ENCODE peak calls at places on chromosomes 7 and 10, in six cellular contexts. One of them, this sample, is unnamed.

GRCh38 chr7:153193144-153193595 is 433.6 kb downstream of the ACTR3B start:
- DNase-seq in HFF-Myc: no peak
- DNase-seq in AG10803: no peak
- DNase-seq in heart left ventricle: no peak
- DNase-seq in pancreas: peak
- DNase-seq in A549: peak
- DNase-seq in this sample: peak

GRCh38 chr10:5078781-5079180 is 15.4 kb upstream of the AKR1C3 start:
- DNase-seq in AG10803: no peak
- DNase-seq in heart left ventricle: no peak
- DNase-seq in pancreas: no peak
- DNase-seq in HFF-Myc: no peak
- DNase-seq in A549: peak
- DNase-seq in this sample: no peak

GRCh38 chr10:95336702-95337101 is 45.9 kb upstream of the PDLIM1 start:
- DNase-seq in pancreas: no peak
- DNase-seq in AG10803: no peak
- DNase-seq in A549: no peak
- DNase-seq in heart left ventricle: no peak
- DNase-seq in HFF-Myc: no peak
- DNase-seq in this sample: no peak

GRCh38 chr7:23012797-23013714 is 874 bp downstream of the HYCC1 start:
- DNase-seq in A549: no peak
- DNase-seq in AG10803: peak
- DNase-seq in pancreas: peak
- DNase-seq in heart left ventricle: peak
- DNase-seq in HFF-Myc: no peak
- DNase-seq in this sample: peak

GRCh38 chr10:93248583-93249227 is 175.0 kb downstream of the CYP26A1 start:
- DNase-seq in heart left ventricle: no peak
- DNase-seq in A549: no peak
- DNase-seq in HFF-Myc: no peak
- DNase-seq in pancreas: no peak
- DNase-seq in AG10803: no peak
- DNase-seq in this sample: no peak

GRCh38 chr10:108392286-108392685 is 1227.8 kb upstream of the SORCS1 start:
- DNase-seq in HFF-Myc: no peak
- DNase-seq in heart left ventricle: no peak
- DNase-seq in AG10803: peak
- DNase-seq in A549: no peak
- DNase-seq in pancreas: no peak
- DNase-seq in this sample: no peak

GRCh38 chr7:36606442-36607205 is 117.7 kb downstream of the AOAH start:
- DNase-seq in pancreas: no peak
- DNase-seq in AG10803: no peak
- DNase-seq in heart left ventricle: no peak
- DNase-seq in HFF-Myc: no peak
- DNase-seq in A549: no peak
- DNase-seq in this sample: no peak

GRCh38 chr7:140674899-140675701 is 2.4 kb downstream of the ADCK2 start:
- DNase-seq in A549: peak
- DNase-seq in AG10803: peak
- DNase-seq in HFF-Myc: peak
- DNase-seq in pancreas: no peak
- DNase-seq in heart left ventricle: no peak
- DNase-seq in this sample: no peak

GRCh38 chr10:29955308-29955935 is 104.0 kb downstream of the JCAD start:
- DNase-seq in heart left ventricle: no peak
- DNase-seq in HFF-Myc: no peak
- DNase-seq in pancreas: no peak
- DNase-seq in AG10803: peak
- DNase-seq in A549: peak
- DNase-seq in this sample: no peak

GRCh38 chr10:79492256-79492655 is 20.1 kb upstream of the EIF5AL1 start:
- DNase-seq in AG10803: no peak
- DNase-seq in heart left ventricle: no peak
- DNase-seq in A549: no peak
- DNase-seq in HFF-Myc: no peak
- DNase-seq in pancreas: no peak
- DNase-seq in this sample: no peak

GRCh38 chr10:85492684-85493083 is 873.9 kb downstream of the GRID1 start:
- DNase-seq in A549: no peak
- DNase-seq in AG10803: no peak
- DNase-seq in heart left ventricle: no peak
- DNase-seq in pancreas: no peak
- DNase-seq in HFF-Myc: no peak
- DNase-seq in this sample: no peak

GRCh38 chr7:46542076-46542475 is 621.0 kb upstream of the IGFBP3 start:
- DNase-seq in AG10803: no peak
- DNase-seq in pancreas: no peak
- DNase-seq in HFF-Myc: no peak
- DNase-seq in A549: no peak
- DNase-seq in heart left ventricle: no peak
- DNase-seq in this sample: no peak

GRCh38 chr10:119426699-119427098 is 115.8 kb downstream of the RGS10 start:
- DNase-seq in HFF-Myc: no peak
- DNase-seq in pancreas: no peak
- DNase-seq in AG10803: no peak
- DNase-seq in A549: no peak
- DNase-seq in heart left ventricle: no peak
- DNase-seq in this sample: no peak

GRCh38 chr7:96017877-96018276 is 245.5 kb downstream of the DYNC1I1 start:
- DNase-seq in heart left ventricle: no peak
- DNase-seq in AG10803: no peak
- DNase-seq in A549: no peak
- DNase-seq in HFF-Myc: no peak
- DNase-seq in pancreas: peak
- DNase-seq in this sample: no peak

GRCh38 chr10:132523561-132524442 is 13.8 kb upstream of the INPP5A start:
- DNase-seq in AG10803: no peak
- DNase-seq in A549: no peak
- DNase-seq in heart left ventricle: no peak
- DNase-seq in HFF-Myc: no peak
- DNase-seq in pancreas: peak
- DNase-seq in this sample: no peak

GRCh38 chr7:92874567-92874966 is 38.2 kb upstream of the CDK6 start:
- DNase-seq in HFF-Myc: no peak
- DNase-seq in pancreas: no peak
- DNase-seq in AG10803: no peak
- DNase-seq in heart left ventricle: no peak
- DNase-seq in A549: no peak
- DNase-seq in this sample: no peak

GRCh38 chr7:108805808-108806397 is 236.2 kb downstream of the DNAJB9 start:
- DNase-seq in A549: peak
- DNase-seq in pancreas: no peak
- DNase-seq in AG10803: peak
- DNase-seq in heart left ventricle: no peak
- DNase-seq in HFF-Myc: peak
- DNase-seq in this sample: peak

GRCh38 chr7:44985033-44985695 is 6.3 kb upstream of the MYO1G start:
- DNase-seq in A549: no peak
- DNase-seq in heart left ventricle: peak
- DNase-seq in AG10803: no peak
- DNase-seq in pancreas: no peak
- DNase-seq in HFF-Myc: no peak
- DNase-seq in this sample: no peak

GRCh38 chr7:44984478-44984758 is 5.6 kb upstream of the MYO1G start:
- DNase-seq in heart left ventricle: peak
- DNase-seq in HFF-Myc: no peak
- DNase-seq in AG10803: no peak
- DNase-seq in pancreas: no peak
- DNase-seq in A549: no peak
- DNase-seq in this sample: no peak

GRCh38 chr7:44985900-44986217 is 7.0 kb upstream of the MYO1G start:
- DNase-seq in A549: no peak
- DNase-seq in HFF-Myc: no peak
- DNase-seq in pancreas: no peak
- DNase-seq in heart left ventricle: peak
- DNase-seq in AG10803: no peak
- DNase-seq in this sample: no peak

GRCh38 chr7:44987996-44988395 is 9.2 kb upstream of the MYO1G start:
- DNase-seq in A549: no peak
- DNase-seq in pancreas: no peak
- DNase-seq in HFF-Myc: no peak
- DNase-seq in heart left ventricle: no peak
- DNase-seq in AG10803: no peak
- DNase-seq in this sample: no peak

GRCh38 chr7:44986218-44987053 is 7.6 kb upstream of the MYO1G start:
- DNase-seq in AG10803: peak
- DNase-seq in heart left ventricle: peak
- DNase-seq in pancreas: peak
- DNase-seq in A549: peak
- DNase-seq in HFF-Myc: peak
- DNase-seq in this sample: peak
- TF ChIP-seq CTCF in AG10803: no peak
- TF ChIP-seq CTCF in heart left ventricle: no peak
- TF ChIP-seq CTCF in pancreas: no peak
- TF ChIP-seq CTCF in A549: no peak
- TF ChIP-seq CTCF in HFF-Myc: no peak
- TF ChIP-seq CTCF in this sample: no peak

GRCh38 chr10:22612316-22612715 is 102.1 kb downstream of the PIP4K2A start:
- DNase-seq in A549: no peak
- DNase-seq in heart left ventricle: no peak
- DNase-seq in pancreas: no peak
- DNase-seq in HFF-Myc: no peak
- DNase-seq in AG10803: no peak
- DNase-seq in this sample: no peak
- H3K4me3 ChIP-seq in A549: no peak
- H3K4me3 ChIP-seq in heart left ventricle: no peak
- H3K4me3 ChIP-seq in pancreas: no peak
- H3K4me3 ChIP-seq in HFF-Myc: no peak
- H3K4me3 ChIP-seq in AG10803: no peak
- H3K4me3 ChIP-seq in this sample: no peak

DNA sequence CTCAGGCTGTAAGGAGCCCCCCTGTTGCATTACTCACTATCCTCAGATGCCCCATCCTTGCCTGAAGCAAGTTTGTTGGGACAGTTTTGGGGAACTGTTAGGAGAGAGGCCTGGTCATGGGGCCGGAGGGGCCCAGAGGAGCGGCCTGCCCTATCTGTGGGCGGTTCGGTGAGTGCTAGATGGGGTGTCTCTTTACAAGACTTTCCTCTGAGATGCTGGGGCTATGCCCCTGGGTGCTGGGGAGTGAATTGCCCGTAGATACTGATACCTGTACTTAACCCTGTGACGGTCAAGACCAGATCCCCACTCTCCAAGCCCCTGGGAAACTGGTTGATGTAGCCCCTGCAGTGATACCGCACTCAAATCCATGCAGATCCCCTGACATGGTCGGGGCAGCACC is 12.4 kb downstream of the CUX1 start:
- DNase-seq in heart left ventricle: no peak
- DNase-seq in AG10803: no peak
- DNase-seq in HFF-Myc: no peak
- DNase-seq in A549: no peak
- DNase-seq in pancreas: no peak
- DNase-seq in this sample: no peak
- TF ChIP-seq CTCF in heart left ventricle: no peak
- TF ChIP-seq CTCF in AG10803: no peak
- TF ChIP-seq CTCF in HFF-Myc: no peak
- TF ChIP-seq CTCF in A549: no peak
- TF ChIP-seq CTCF in pancreas: no peak
- TF ChIP-seq CTCF in this sample: no peak

DNA sequence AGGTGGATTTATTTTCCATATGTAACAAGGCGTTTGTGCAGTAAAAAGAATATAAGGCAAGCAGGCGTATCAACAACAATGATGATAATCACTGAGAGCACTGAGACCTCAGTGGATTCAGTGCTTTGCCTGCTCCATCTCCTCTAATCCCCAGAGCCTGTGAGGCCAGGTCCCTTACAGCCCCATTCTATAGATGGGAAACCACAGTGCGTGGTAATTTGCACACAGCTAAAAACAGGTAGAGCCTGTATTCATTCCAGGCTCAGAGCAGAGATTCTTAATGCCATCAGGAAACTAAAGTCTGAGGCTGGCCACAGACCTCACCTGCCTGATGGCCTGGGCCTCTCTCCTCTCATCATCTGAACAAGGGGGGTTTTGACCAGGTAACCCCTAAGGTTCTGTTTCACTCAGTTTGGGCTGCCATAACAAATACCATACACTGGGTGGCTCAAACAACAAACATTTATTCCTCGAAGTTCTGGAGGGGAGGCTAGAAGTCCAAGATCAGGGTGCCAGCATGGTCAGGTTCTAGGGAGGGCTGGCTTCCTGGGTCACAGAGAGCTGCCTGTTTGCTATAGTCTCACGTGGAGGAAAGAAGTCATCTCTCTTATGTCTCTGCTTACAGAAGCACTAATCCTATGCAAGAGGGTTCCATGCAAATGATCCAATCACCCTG is 10.3 kb upstream of the RASSF4 start:
- DNase-seq in heart left ventricle: no peak
- DNase-seq in HFF-Myc: no peak
- DNase-seq in pancreas: no peak
- DNase-seq in AG10803: no peak
- DNase-seq in A549: no peak
- DNase-seq in this sample: no peak
- H3K4me3 ChIP-seq in heart left ventricle: no peak
- H3K4me3 ChIP-seq in HFF-Myc: no peak
- H3K4me3 ChIP-seq in pancreas: no peak
- H3K4me3 ChIP-seq in AG10803: no peak
- H3K4me3 ChIP-seq in A549: no peak
- H3K4me3 ChIP-seq in this sample: no peak

GRCh38 chr7:51187941-51188340 is 128.7 kb downstream of the COBL start:
- DNase-seq in A549: peak
- DNase-seq in AG10803: no peak
- DNase-seq in pancreas: no peak
- DNase-seq in HFF-Myc: no peak
- DNase-seq in heart left ventricle: peak
- DNase-seq in this sample: peak
- TF ChIP-seq CTCF in A549: no peak
- TF ChIP-seq CTCF in AG10803: no peak
- TF ChIP-seq CTCF in pancreas: no peak
- TF ChIP-seq CTCF in HFF-Myc: peak
- TF ChIP-seq CTCF in heart left ventricle: peak
- TF ChIP-seq CTCF in this sample: no peak

GRCh38 chr7:67475293-67475692 is 478.7 kb downstream of the TYW1 start:
- DNase-seq in heart left ventricle: no peak
- DNase-seq in AG10803: no peak
- DNase-seq in HFF-Myc: no peak
- DNase-seq in pancreas: no peak
- DNase-seq in A549: no peak
- DNase-seq in this sample: no peak

GRCh38 chr7:67478066-67478465 is 481.4 kb downstream of the TYW1 start:
- DNase-seq in A549: no peak
- DNase-seq in HFF-Myc: no peak
- DNase-seq in pancreas: no peak
- DNase-seq in heart left ventricle: no peak
- DNase-seq in AG10803: no peak
- DNase-seq in this sample: no peak
- H3K4me3 ChIP-seq in A549: no peak
- H3K4me3 ChIP-seq in HFF-Myc: no peak
- H3K4me3 ChIP-seq in pancreas: no peak
- H3K4me3 ChIP-seq in heart left ventricle: no peak
- H3K4me3 ChIP-seq in AG10803: no peak
- H3K4me3 ChIP-seq in this sample: no peak

GRCh38 chr7:28853834-28854749 is 104.0 kb downstream of the TRIL start:
- DNase-seq in AG10803: peak
- DNase-seq in pancreas: peak
- DNase-seq in HFF-Myc: no peak
- DNase-seq in heart left ventricle: peak
- DNase-seq in A549: peak
- DNase-seq in this sample: peak
- TF ChIP-seq CTCF in AG10803: peak
- TF ChIP-seq CTCF in pancreas: peak
- TF ChIP-seq CTCF in HFF-Myc: peak
- TF ChIP-seq CTCF in heart left ventricle: peak
- TF ChIP-seq CTCF in A549: peak
- TF ChIP-seq CTCF in this sample: peak

GRCh38 chr10:131176907-131177306 is 134.6 kb downstream of the TCERG1L start:
- DNase-seq in AG10803: no peak
- DNase-seq in heart left ventricle: no peak
- DNase-seq in HFF-Myc: no peak
- DNase-seq in A549: no peak
- DNase-seq in pancreas: no peak
- DNase-seq in this sample: no peak
- H3K4me3 ChIP-seq in AG10803: no peak
- H3K4me3 ChIP-seq in heart left ventricle: no peak
- H3K4me3 ChIP-seq in HFF-Myc: no peak
- H3K4me3 ChIP-seq in A549: no peak
- H3K4me3 ChIP-seq in pancreas: no peak
- H3K4me3 ChIP-seq in this sample: no peak

This sample was measured in GM12865.